ENCODE peak calls at places on chromosomes 3 and 15, in nine cellular contexts. One of them, this sample, is unnamed.
A peak's percentile ranks its signal among the peaks of the same experiment; 100 is the strongest.

GRCh38 chr15:92343869-92344643 is 49.6 kb upstream of the ST8SIA2 start:
- DNase-seq in M059J: no peak
- DNase-seq in GM23248: no peak
- DNase-seq in choroid plexus epithelial cell: no peak
- DNase-seq in iPS DF 6.9: no peak
- DNase-seq in AG04450: no peak
- DNase-seq in tibial nerve: no peak
- DNase-seq in mucosa of descending colon: no peak
- DNase-seq in fibroblast of lung: no peak
- DNase-seq in this sample: no peak

GRCh38 chr3:111980716-111981456 is 2.1 kb downstream of the ABHD10 start:
- DNase-seq in choroid plexus epithelial cell: no peak
- DNase-seq in fibroblast of lung: no peak
- DNase-seq in M059J: no peak
- DNase-seq in tibial nerve: no peak
- DNase-seq in AG04450: no peak
- DNase-seq in GM23248: no peak
- DNase-seq in mucosa of descending colon: no peak
- DNase-seq in iPS DF 6.9: no peak
- DNase-seq in this sample: no peak

GRCh38 chr3:28645149-28645548 is 296.5 kb upstream of the AZI2 start:
- DNase-seq in GM23248: no peak
- DNase-seq in iPS DF 6.9: no peak
- DNase-seq in fibroblast of lung: no peak
- DNase-seq in tibial nerve: no peak
- DNase-seq in AG04450: no peak
- DNase-seq in mucosa of descending colon: no peak
- DNase-seq in choroid plexus epithelial cell: no peak
- DNase-seq in M059J: no peak
- DNase-seq in this sample: no peak

GRCh38 chr3:9396301-9396631 is 1.1 kb upstream of the SETD5 start:
- DNase-seq in fibroblast of lung: peak; percentile 97
- DNase-seq in tibial nerve: peak; percentile 80
- DNase-seq in mucosa of descending colon: peak; percentile 95
- DNase-seq in choroid plexus epithelial cell: peak; percentile 99
- DNase-seq in GM23248: peak; percentile 98
- DNase-seq in iPS DF 6.9: peak; percentile 58
- DNase-seq in AG04450: peak; percentile 93
- DNase-seq in M059J: peak; percentile 91
- DNase-seq in this sample: peak; percentile 83

GRCh38 chr15:64019764-64020163 is 26.5 kb downstream of the DAPK2 start:
- DNase-seq in M059J: peak; percentile 89
- DNase-seq in AG04450: no peak
- DNase-seq in fibroblast of lung: no peak
- DNase-seq in choroid plexus epithelial cell: no peak
- DNase-seq in iPS DF 6.9: no peak
- DNase-seq in mucosa of descending colon: no peak
- DNase-seq in tibial nerve: no peak
- DNase-seq in GM23248: peak; percentile 76
- DNase-seq in this sample: no peak

GRCh38 chr3:61947456-61947855 is 386.1 kb downstream of the PTPRG start:
- DNase-seq in iPS DF 6.9: no peak
- DNase-seq in GM23248: no peak
- DNase-seq in fibroblast of lung: no peak
- DNase-seq in tibial nerve: no peak
- DNase-seq in mucosa of descending colon: no peak
- DNase-seq in M059J: no peak
- DNase-seq in choroid plexus epithelial cell: no peak
- DNase-seq in AG04450: no peak
- DNase-seq in this sample: no peak

GRCh38 chr15:79442911-79443310 is 10.8 kb downstream of the MINAR1 start:
- DNase-seq in AG04450: no peak
- DNase-seq in tibial nerve: no peak
- DNase-seq in mucosa of descending colon: no peak
- DNase-seq in iPS DF 6.9: no peak
- DNase-seq in M059J: no peak
- DNase-seq in choroid plexus epithelial cell: no peak
- DNase-seq in GM23248: no peak
- DNase-seq in fibroblast of lung: no peak
- DNase-seq in this sample: no peak

GRCh38 chr3:30518201-30518864 is 88.1 kb upstream of the TGFBR2 start:
- DNase-seq in M059J: no peak
- DNase-seq in GM23248: no peak
- DNase-seq in iPS DF 6.9: no peak
- DNase-seq in choroid plexus epithelial cell: peak; percentile 78
- DNase-seq in AG04450: no peak
- DNase-seq in tibial nerve: peak; percentile 70
- DNase-seq in mucosa of descending colon: no peak
- DNase-seq in fibroblast of lung: peak; percentile 30
- DNase-seq in this sample: no peak

GRCh38 chr3:171416061-171416460 is 44.1 kb downstream of the TNIK start:
- DNase-seq in choroid plexus epithelial cell: peak; percentile 76
- DNase-seq in tibial nerve: no peak
- DNase-seq in mucosa of descending colon: no peak
- DNase-seq in iPS DF 6.9: no peak
- DNase-seq in AG04450: no peak
- DNase-seq in GM23248: no peak
- DNase-seq in fibroblast of lung: peak; percentile 24
- DNase-seq in M059J: no peak
- DNase-seq in this sample: no peak

GRCh38 chr15:56917652-56918045 is 795 bp upstream of the TCF12 start:
- DNase-seq in AG04450: no peak
- DNase-seq in fibroblast of lung: no peak
- DNase-seq in M059J: no peak
- DNase-seq in mucosa of descending colon: no peak
- DNase-seq in GM23248: peak; percentile 56
- DNase-seq in iPS DF 6.9: no peak
- DNase-seq in choroid plexus epithelial cell: no peak
- DNase-seq in tibial nerve: peak; percentile 21
- DNase-seq in this sample: no peak

GRCh38 chr15:29405564-29405963 is 135.9 kb upstream of the NSMCE3 start:
- DNase-seq in GM23248: no peak
- DNase-seq in tibial nerve: no peak
- DNase-seq in mucosa of descending colon: no peak
- DNase-seq in iPS DF 6.9: no peak
- DNase-seq in fibroblast of lung: no peak
- DNase-seq in M059J: no peak
- DNase-seq in choroid plexus epithelial cell: no peak
- DNase-seq in AG04450: no peak
- DNase-seq in this sample: no peak

GRCh38 chr15:76398702-76399101 is 62.1 kb downstream of the ISL2 start:
- DNase-seq in GM23248: no peak
- DNase-seq in M059J: no peak
- DNase-seq in fibroblast of lung: no peak
- DNase-seq in mucosa of descending colon: no peak
- DNase-seq in choroid plexus epithelial cell: no peak
- DNase-seq in iPS DF 6.9: no peak
- DNase-seq in AG04450: no peak
- DNase-seq in tibial nerve: no peak
- DNase-seq in this sample: no peak

GRCh38 chr15:66253643-66254363 is at the start of gene MEGF11:
- DNase-seq in GM23248: peak; percentile 44
- DNase-seq in AG04450: no peak
- DNase-seq in tibial nerve: no peak
- DNase-seq in choroid plexus epithelial cell: peak; percentile 37
- DNase-seq in iPS DF 6.9: no peak
- DNase-seq in mucosa of descending colon: no peak
- DNase-seq in fibroblast of lung: peak; percentile 47
- DNase-seq in M059J: peak; percentile 23
- DNase-seq in this sample: no peak

GRCh38 chr3:66047321-66048050 is 8.8 kb upstream of the MAGI1 start:
- DNase-seq in tibial nerve: peak; percentile 22
- DNase-seq in iPS DF 6.9: no peak
- DNase-seq in mucosa of descending colon: no peak
- DNase-seq in AG04450: no peak
- DNase-seq in choroid plexus epithelial cell: peak; percentile 63
- DNase-seq in GM23248: peak; percentile 95
- DNase-seq in M059J: peak; percentile 71
- DNase-seq in fibroblast of lung: peak; percentile 64
- DNase-seq in this sample: no peak

GRCh38 chr15:45165536-45165935 is 22.2 kb downstream of the SHF start:
- DNase-seq in fibroblast of lung: no peak
- DNase-seq in M059J: no peak
- DNase-seq in iPS DF 6.9: no peak
- DNase-seq in mucosa of descending colon: no peak
- DNase-seq in choroid plexus epithelial cell: no peak
- DNase-seq in tibial nerve: no peak
- DNase-seq in GM23248: no peak
- DNase-seq in AG04450: no peak
- DNase-seq in this sample: no peak

GRCh38 chr3:138125548-138126221 is 6.5 kb downstream of the A4GNT start:
- DNase-seq in GM23248: peak; percentile 85
- DNase-seq in iPS DF 6.9: no peak
- DNase-seq in AG04450: no peak
- DNase-seq in mucosa of descending colon: no peak
- DNase-seq in fibroblast of lung: peak; percentile 19
- DNase-seq in M059J: peak; percentile 70
- DNase-seq in choroid plexus epithelial cell: peak; percentile 56
- DNase-seq in tibial nerve: no peak
- DNase-seq in this sample: no peak

GRCh38 chr3:196572389-196572788 is 3.9 kb downstream of the FBXO45 start:
- DNase-seq in AG04450: no peak
- DNase-seq in iPS DF 6.9: no peak
- DNase-seq in GM23248: no peak
- DNase-seq in M059J: no peak
- DNase-seq in choroid plexus epithelial cell: no peak
- DNase-seq in tibial nerve: no peak
- DNase-seq in mucosa of descending colon: no peak
- DNase-seq in fibroblast of lung: no peak
- DNase-seq in this sample: no peak

GRCh38 chr3:27468283-27468886 is 15.8 kb downstream of the SLC4A7 start:
- DNase-seq in choroid plexus epithelial cell: no peak
- DNase-seq in mucosa of descending colon: no peak
- DNase-seq in fibroblast of lung: no peak
- DNase-seq in tibial nerve: no peak
- DNase-seq in M059J: no peak
- DNase-seq in iPS DF 6.9: no peak
- DNase-seq in AG04450: no peak
- DNase-seq in GM23248: no peak
- DNase-seq in this sample: no peak

GRCh38 chr3:49916686-49917085 is 12.9 kb downstream of the MON1A start:
- DNase-seq in AG04450: no peak
- DNase-seq in mucosa of descending colon: no peak
- DNase-seq in fibroblast of lung: peak; percentile 34
- DNase-seq in choroid plexus epithelial cell: peak; percentile 31
- DNase-seq in iPS DF 6.9: no peak
- DNase-seq in tibial nerve: no peak
- DNase-seq in GM23248: peak; percentile 79
- DNase-seq in M059J: no peak
- DNase-seq in this sample: no peak

GRCh38 chr3:107172411-107172810 is 204.8 kb upstream of the CCDC54 start:
- DNase-seq in GM23248: no peak
- DNase-seq in choroid plexus epithelial cell: no peak
- DNase-seq in mucosa of descending colon: no peak
- DNase-seq in AG04450: no peak
- DNase-seq in iPS DF 6.9: no peak
- DNase-seq in M059J: no peak
- DNase-seq in fibroblast of lung: no peak
- DNase-seq in tibial nerve: no peak
- DNase-seq in this sample: no peak

GRCh38 chr15:58430224-58430787 is 1.5 kb upstream of the LIPC start:
- DNase-seq in mucosa of descending colon: no peak
- DNase-seq in choroid plexus epithelial cell: no peak
- DNase-seq in iPS DF 6.9: no peak
- DNase-seq in tibial nerve: no peak
- DNase-seq in fibroblast of lung: no peak
- DNase-seq in AG04450: no peak
- DNase-seq in M059J: no peak
- DNase-seq in GM23248: no peak
- DNase-seq in this sample: no peak

GRCh38 chr3:65811050-65811766 is 227.5 kb downstream of the MAGI1 start:
- DNase-seq in AG04450: no peak
- DNase-seq in mucosa of descending colon: no peak
- DNase-seq in GM23248: peak; percentile 75
- DNase-seq in iPS DF 6.9: no peak
- DNase-seq in fibroblast of lung: peak; percentile 8
- DNase-seq in tibial nerve: peak; percentile 12
- DNase-seq in choroid plexus epithelial cell: peak; percentile 79
- DNase-seq in M059J: peak; percentile 22
- DNase-seq in this sample: no peak

GRCh38 chr3:13333236-13333897 is 86.8 kb downstream of the NUP210 start:
- DNase-seq in tibial nerve: no peak
- DNase-seq in choroid plexus epithelial cell: no peak
- DNase-seq in fibroblast of lung: no peak
- DNase-seq in mucosa of descending colon: no peak
- DNase-seq in GM23248: no peak
- DNase-seq in M059J: no peak
- DNase-seq in AG04450: no peak
- DNase-seq in iPS DF 6.9: no peak
- DNase-seq in this sample: no peak

GRCh38 chr3:101836907-101837598 is 12.3 kb upstream of the NFKBIZ start:
- DNase-seq in fibroblast of lung: peak; percentile 90
- DNase-seq in GM23248: peak; percentile 60
- DNase-seq in AG04450: no peak
- DNase-seq in iPS DF 6.9: no peak
- DNase-seq in choroid plexus epithelial cell: peak; percentile 94
- DNase-seq in mucosa of descending colon: no peak
- DNase-seq in M059J: peak; percentile 89
- DNase-seq in tibial nerve: no peak
- DNase-seq in this sample: no peak

GRCh38 chr15:36415643-36416042 is 163.8 kb upstream of the CDIN1 start:
- DNase-seq in AG04450: no peak
- DNase-seq in mucosa of descending colon: no peak
- DNase-seq in GM23248: peak; percentile 81
- DNase-seq in tibial nerve: no peak
- DNase-seq in choroid plexus epithelial cell: peak; percentile 83
- DNase-seq in M059J: no peak
- DNase-seq in iPS DF 6.9: no peak
- DNase-seq in fibroblast of lung: peak; percentile 24
- DNase-seq in this sample: no peak

GRCh38 chr3:47016934-47017435 is 37.5 kb downstream of the NBEAL2 start:
- DNase-seq in mucosa of descending colon: no peak
- DNase-seq in tibial nerve: no peak
- DNase-seq in M059J: peak; percentile 91
- DNase-seq in iPS DF 6.9: no peak
- DNase-seq in GM23248: peak; percentile 90
- DNase-seq in choroid plexus epithelial cell: peak; percentile 83
- DNase-seq in fibroblast of lung: peak; percentile 53
- DNase-seq in AG04450: peak; percentile 38
- DNase-seq in this sample: no peak

GRCh38 chr3:33277193-33277882 is at the start of gene FBXL2:
- DNase-seq in AG04450: peak; percentile 2
- DNase-seq in fibroblast of lung: peak; percentile 65
- DNase-seq in GM23248: peak; percentile 69
- DNase-seq in tibial nerve: peak; percentile 21
- DNase-seq in iPS DF 6.9: peak; percentile 84
- DNase-seq in choroid plexus epithelial cell: peak; percentile 71
- DNase-seq in mucosa of descending colon: peak; percentile 52
- DNase-seq in M059J: peak; percentile 72
- DNase-seq in this sample: peak; percentile 72

GRCh38 chr15:67521770-67522568 is 1.0 kb downstream of the C15orf61 start:
- DNase-seq in iPS DF 6.9: no peak
- DNase-seq in GM23248: peak; percentile 86
- DNase-seq in mucosa of descending colon: no peak
- DNase-seq in tibial nerve: no peak
- DNase-seq in choroid plexus epithelial cell: peak; percentile 43
- DNase-seq in AG04450: no peak
- DNase-seq in M059J: peak; percentile 60
- DNase-seq in fibroblast of lung: peak; percentile 64
- DNase-seq in this sample: no peak